ENCODE peak calls at places on chromosomes 11 and 22, in nine cellular contexts. G, Q, K, O, N, I, F, T and P are unnamed samples. For H3K4me1, the result is how much of the 10 kb centered on the place peaks cover.

GRCh38 chr11:70928854-70929598 is 323.4 kb downstream of the SHANK2 start:
- DNase-seq in G (no peak), Q (no peak), K (no peak), O (no peak), N (no peak), I (no peak), F (no peak), T (no peak), P (peak)

GRCh38 chr11:27408231-27408630 is 45.2 kb upstream of the CCDC34 start:
- DNase-seq in G (no peak), Q (no peak), K (no peak), O (no peak), N (no peak), I (no peak), F (no peak), T (no peak), P (no peak)

GRCh38 chr11:20337526-20338154 is 25.9 kb upstream of the HTATIP2 start:
- DNase-seq in G (no peak), Q (peak), K (peak), O (peak), N (peak), I (peak), F (no peak), T (peak), P (peak)

GRCh38 chr11:119338318-119338890 is 2.3 kb downstream of the C1QTNF5 start:
- DNase-seq in G (no peak), Q (peak), K (peak), O (peak), N (no peak), I (no peak), F (peak), T (peak), P (peak)

GRCh38 chr11:69234171-69234570 is 59.8 kb upstream of the MYEOV start:
- DNase-seq in G (no peak), Q (peak), K (peak), O (no peak), N (no peak), I (no peak), F (peak), T (no peak), P (peak)

GRCh38 chr22:39474351-39474991 is 17.7 kb downstream of the MGAT3 start:
- DNase-seq in G (no peak), Q (peak), K (no peak), O (peak), N (no peak), I (peak), F (peak), T (no peak), P (peak)

GRCh38 chr11:67996622-67997459 is 7.1 kb downstream of the UNC93B1 start:
- DNase-seq in G (no peak), Q (peak), K (peak), O (no peak), N (peak), I (no peak), F (peak), T (peak), P (peak)

GRCh38 chr11:11956006-11956405 is 52.4 kb downstream of the DKK3 start:
- DNase-seq in G (no peak), Q (no peak), K (no peak), O (no peak), N (no peak), I (no peak), F (no peak), T (peak), P (no peak)

GRCh38 chr11:35347173-35347878 is 72.0 kb downstream of the SLC1A2 start:
- DNase-seq in G (no peak), Q (no peak), K (no peak), O (no peak), N (no peak), I (no peak), F (no peak), T (no peak), P (no peak)

GRCh38 chr11:35346472-35347136 is 72.8 kb downstream of the SLC1A2 start:
- DNase-seq in G (no peak), Q (no peak), K (no peak), O (no peak), N (no peak), I (no peak), F (no peak), T (no peak), P (no peak)

GRCh38 chr11:35349897-35350296 is 69.5 kb downstream of the SLC1A2 start:
- DNase-seq in G (no peak), Q (no peak), K (no peak), O (no peak), N (no peak), I (no peak), F (no peak), T (no peak), P (no peak)

GRCh38 chr11:35347921-35348331 is 71.4 kb downstream of the SLC1A2 start:
- DNase-seq in G (no peak), Q (peak), K (no peak), O (peak), N (peak), I (peak), F (no peak), T (no peak), P (no peak)

GRCh38 chr11:35348898-35349687 is 70.3 kb downstream of the SLC1A2 start:
- DNase-seq in G (no peak), Q (no peak), K (no peak), O (no peak), N (no peak), I (no peak), F (no peak), T (no peak), P (no peak)
- H3K9ac ChIP-seq in G (no peak), Q (no peak), K (no peak), O (no peak), N (no peak), I (no peak), F (no peak), T (no peak), P (no peak)

DNA sequence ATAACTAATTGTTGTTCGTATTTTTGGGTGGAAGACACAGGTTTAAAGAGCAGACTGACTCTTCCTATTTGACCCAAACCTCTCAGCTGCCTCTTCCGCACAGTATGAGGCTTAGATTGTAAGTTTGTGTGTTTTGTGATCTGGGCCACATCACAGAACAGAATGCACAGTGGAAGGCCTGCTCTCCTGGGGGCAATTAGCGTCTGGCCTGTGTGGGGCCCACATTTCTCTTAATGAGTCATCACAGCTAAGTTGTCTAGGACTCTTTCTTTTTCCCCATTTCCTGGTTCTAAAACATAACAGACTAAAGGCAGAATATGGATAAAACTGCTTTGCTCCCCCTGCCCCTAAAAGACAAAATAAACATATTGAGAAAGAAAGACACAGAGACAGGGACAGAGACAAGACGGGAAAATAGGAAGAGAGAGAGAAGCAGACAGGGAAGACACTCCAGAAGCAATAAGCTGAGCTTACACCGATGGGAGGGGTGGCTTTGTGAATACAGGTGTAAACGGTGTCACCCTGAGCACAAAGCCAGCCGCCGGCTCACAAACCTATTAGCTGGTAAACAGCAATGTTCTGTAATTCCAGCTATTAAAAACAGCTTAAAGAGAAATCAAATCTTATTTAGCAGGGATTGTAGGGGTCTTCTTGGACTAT is 127.4 kb upstream of the OPCML start:
- DNase-seq in G (peak), Q (peak), K (no peak), O (no peak), N (no peak), I (no peak), F (no peak), T (no peak), P (peak)
- H3K4me1 ChIP-seq in G (under half), Q (under half), K (under half), O (under half), N (under half), I (under half), F (under half), T (under half), P (under half)

GRCh38 chr11:111735262-111736116 is 30.7 kb downstream of the PPP2R1B start:
- DNase-seq in G (no peak), Q (no peak), K (no peak), O (peak), N (peak), I (peak), F (peak), T (peak), P (peak)
- H3K9ac ChIP-seq in G (no peak), Q (no peak), K (no peak), O (peak), N (peak), I (peak), F (peak), T (peak), P (no peak)

DNA sequence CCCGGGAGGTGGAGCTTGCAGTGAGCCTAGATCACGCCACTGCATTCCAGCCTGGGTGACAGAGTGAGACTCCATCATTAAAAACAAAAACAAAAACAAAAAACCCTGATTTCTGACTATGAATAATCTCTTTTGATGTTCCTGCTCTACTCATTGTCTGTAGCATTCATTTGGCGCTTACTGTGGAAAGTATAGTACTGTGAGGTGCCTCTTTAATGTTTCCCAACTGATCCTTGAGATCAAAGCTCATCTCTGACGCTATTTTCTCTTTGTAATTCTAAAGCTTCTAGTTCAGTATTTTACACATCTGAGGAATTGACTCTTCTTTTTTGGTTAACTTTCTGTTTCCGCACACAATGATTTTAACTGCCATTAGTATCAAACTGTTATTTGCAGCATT is 60.0 kb downstream of the GRK3 start:
- DNase-seq in G (no peak), Q (no peak), K (no peak), O (no peak), N (no peak), I (no peak), F (no peak), T (no peak), P (no peak)
- H3K4me1 ChIP-seq in G (half or more), Q (under half), K (under half), O (under half), N (under half), I (under half), F (under half), T (under half), P (under half)

GRCh38 chr11:62008177-62008576 is 40.7 kb upstream of the FTH1 start:
- DNase-seq in G (no peak), Q (no peak), K (no peak), O (no peak), N (no peak), I (no peak), F (no peak), T (no peak), P (no peak)
- H3K9ac ChIP-seq in G (no peak), Q (no peak), K (no peak), O (no peak), N (no peak), I (no peak), F (no peak), T (no peak), P (no peak)

DNA sequence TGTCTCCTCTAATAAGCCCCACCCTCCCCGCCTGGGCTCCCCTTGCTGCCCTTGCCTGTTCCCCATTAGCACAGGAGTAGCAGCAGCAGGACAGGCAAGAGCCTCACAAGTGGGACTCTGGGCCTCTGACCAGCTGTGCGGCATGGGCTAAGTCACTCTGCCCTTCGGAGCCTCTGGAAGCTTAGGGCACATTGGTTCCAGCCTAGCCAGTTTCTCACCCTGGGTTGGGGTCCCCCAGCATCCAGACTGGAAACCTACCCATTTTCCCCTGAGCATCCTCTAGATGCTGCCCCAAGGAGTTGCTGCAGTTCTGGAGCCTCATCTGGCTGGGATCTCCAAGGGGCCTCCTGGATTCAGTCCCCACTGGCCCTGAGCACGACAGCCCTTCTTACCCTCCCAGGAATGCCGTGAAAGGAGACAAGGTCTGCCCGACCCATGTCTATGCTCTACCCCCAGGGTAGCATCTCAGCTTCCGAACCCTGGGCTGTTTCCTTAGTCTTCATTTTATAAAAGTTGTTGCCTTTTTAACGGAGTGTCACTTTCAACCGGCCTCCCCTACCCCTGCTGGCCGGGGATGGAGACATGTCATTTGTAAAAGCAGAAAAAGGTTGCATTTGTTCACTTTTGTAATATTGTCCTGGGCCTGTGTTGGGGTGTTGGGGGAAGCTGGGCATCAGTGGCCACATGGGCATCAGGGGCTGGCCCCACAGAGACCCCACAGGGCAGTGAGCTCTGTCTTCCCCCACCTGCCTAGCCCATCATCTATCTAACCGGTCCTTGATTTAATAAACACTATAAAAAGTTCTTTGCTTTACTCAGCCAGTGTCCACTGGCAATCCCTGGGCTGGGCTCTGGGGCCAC is 14.4 kb downstream of the TSKU start:
- DNase-seq in G (no peak), Q (no peak), K (no peak), O (no peak), N (no peak), I (no peak), F (peak), T (no peak), P (no peak)
- H3K4me1 ChIP-seq in G (under half), Q (under half), K (under half), O (half or more), N (under half), I (under half), F (under half), T (under half), P (under half)

DNA sequence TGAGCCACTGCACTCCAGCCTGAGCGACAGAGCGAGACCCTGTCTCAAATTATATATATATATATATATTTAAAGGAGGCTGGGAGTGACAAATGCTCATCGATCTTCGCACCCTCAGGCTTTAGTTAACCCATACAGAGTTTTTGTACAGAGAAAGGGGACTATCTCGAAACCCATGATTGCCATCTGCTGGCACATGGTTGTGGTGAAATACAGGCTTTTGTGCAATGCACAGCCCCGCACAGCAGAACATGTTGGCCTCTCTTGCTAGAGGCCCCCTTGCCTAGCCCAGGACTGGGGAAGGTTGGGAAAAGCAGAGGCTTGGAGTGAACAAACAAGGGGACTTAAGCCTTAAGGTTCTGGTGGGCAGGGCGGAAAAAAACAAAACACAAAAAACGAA is 3.6 kb downstream of the MYBPC3 start:
- DNase-seq in G (no peak), Q (no peak), K (peak), O (peak), N (peak), I (peak), F (no peak), T (peak), P (no peak)
- H3K9ac ChIP-seq in G (no peak), Q (no peak), K (no peak), O (no peak), N (no peak), I (no peak), F (no peak), T (no peak), P (no peak)